ENCODE peak calls at places on chromosomes 13 and 19, in five cellular contexts. I is CD4-positive, alpha-beta T cell; Y is RWPE1; P is foreskin keratinocyte; W is esophagus squamous epithelium. V is an unnamed sample.

GRCh38 chr13:51682691-51683090 is 98.4 kb downstream of the WDFY2 start:
- DNase-seq in W (no peak), P (no peak), I (no peak), Y (no peak), V (no peak)

GRCh38 chr13:30744056-30744684 is 8.8 kb downstream of the ALOX5AP start:
- DNase-seq in W (peak), P (no peak), I (peak), Y (peak), V (no peak)

GRCh38 chr13:59176775-59177174 is 987.0 kb downstream of the DIAPH3 start:
- DNase-seq in P (no peak), Y (no peak), W (no peak), I (no peak), V (no peak)

GRCh38 chr19:4032436-4032835 is 24.9 kb downstream of the PIAS4 start:
- DNase-seq in P (no peak), Y (no peak), W (no peak), I (no peak), V (no peak)

GRCh38 chr13:84137292-84137691 is 255.0 kb upstream of the SLITRK1 start:
- DNase-seq in P (no peak), W (no peak), I (peak), Y (no peak), V (no peak)

GRCh38 chr19:40457048-40457447 is 8.5 kb downstream of the BLVRB start:
- DNase-seq in I (no peak), W (no peak), Y (no peak), P (no peak), V (no peak)

GRCh38 chr19:51798958-51799310 is 4.0 kb downstream of the FPR3 start:
- DNase-seq in I (no peak), P (no peak), W (no peak), Y (no peak), V (no peak)

GRCh38 chr19:50482886-50483285 is 6.2 kb upstream of the GARIN5A start:
- DNase-seq in W (no peak), P (no peak), I (no peak), Y (no peak), V (no peak)

GRCh38 chr19:1456121-1456900 is 6.4 kb downstream of the APC2 start:
- DNase-seq in W (no peak), Y (no peak), I (no peak), P (no peak), V (no peak)

GRCh38 chr13:96993660-96994029 is 631 bp downstream of the OXGR1 start:
- DNase-seq in I (no peak), P (peak), W (no peak), Y (no peak), V (no peak)

GRCh38 chr19:40718774-40719391 is 2.0 kb downstream of the ITPKC start:
- DNase-seq in I (no peak), W (no peak), P (peak), Y (peak), V (no peak)

GRCh38 chr19:18856385-18857126 is 24.8 kb downstream of the UPF1 start:
- DNase-seq in P (no peak), Y (peak), I (no peak), W (no peak), V (no peak)

GRCh38 chr13:44969858-44970484 is 19.3 kb downstream of the NUFIP1 start:
- DNase-seq in W (no peak), P (peak), Y (peak), I (no peak), V (no peak)

GRCh38 chr13:44972956-44973581 is 16.2 kb downstream of the NUFIP1 start:
- DNase-seq in P (no peak), W (no peak), Y (peak), I (no peak), V (no peak)

GRCh38 chr13:44971656-44972595 is 17.3 kb downstream of the NUFIP1 start:
- DNase-seq in P (no peak), I (no peak), W (no peak), Y (no peak), V (no peak)

GRCh38 chr13:44961997-44962396 is 27.3 kb downstream of the NUFIP1 start:
- DNase-seq in P (no peak), W (no peak), Y (no peak), I (no peak), V (no peak)

DNA sequence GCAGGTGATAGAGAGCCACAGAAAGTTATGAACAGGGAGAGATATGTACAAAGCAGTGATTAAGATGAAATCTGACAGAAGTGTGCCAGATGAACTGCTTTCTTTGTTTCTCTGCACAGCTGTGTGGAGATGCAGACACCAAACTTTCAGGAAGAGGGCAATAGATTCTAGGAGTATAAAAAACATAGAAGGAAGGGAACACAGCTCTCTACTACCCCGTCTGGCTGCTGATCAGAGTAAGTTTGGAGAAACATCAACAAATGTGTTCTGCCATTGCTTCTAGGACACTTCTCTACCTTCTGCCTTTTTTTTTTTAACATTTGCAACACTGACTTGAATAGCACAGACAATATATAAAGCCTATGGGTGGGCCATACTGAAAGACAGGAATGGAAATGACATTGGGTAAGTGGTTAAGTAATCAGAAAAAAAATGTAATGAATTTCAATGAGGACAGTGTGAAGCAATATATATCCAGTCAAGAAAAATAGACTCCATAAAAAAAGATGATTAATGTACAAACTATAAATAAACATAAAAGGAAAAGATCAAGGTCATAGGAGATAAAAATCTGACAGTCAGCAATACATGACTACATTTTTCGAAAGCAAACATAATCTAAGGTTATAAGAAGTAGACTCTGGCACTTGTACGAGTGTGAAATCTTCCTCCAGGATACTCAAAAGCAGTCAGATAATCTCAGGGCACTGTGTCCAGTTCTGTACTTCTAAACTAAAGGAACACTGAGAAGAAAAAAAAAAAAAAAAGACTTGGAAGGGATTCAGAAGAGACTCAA is 21.4 kb downstream of the NUFIP1 start:
- DNase-seq in Y (no peak), P (no peak), W (no peak), I (no peak), V (no peak)
- H3K27ac ChIP-seq in Y (no peak), P (no peak), W (peak), I (no peak), V (peak)

DNA sequence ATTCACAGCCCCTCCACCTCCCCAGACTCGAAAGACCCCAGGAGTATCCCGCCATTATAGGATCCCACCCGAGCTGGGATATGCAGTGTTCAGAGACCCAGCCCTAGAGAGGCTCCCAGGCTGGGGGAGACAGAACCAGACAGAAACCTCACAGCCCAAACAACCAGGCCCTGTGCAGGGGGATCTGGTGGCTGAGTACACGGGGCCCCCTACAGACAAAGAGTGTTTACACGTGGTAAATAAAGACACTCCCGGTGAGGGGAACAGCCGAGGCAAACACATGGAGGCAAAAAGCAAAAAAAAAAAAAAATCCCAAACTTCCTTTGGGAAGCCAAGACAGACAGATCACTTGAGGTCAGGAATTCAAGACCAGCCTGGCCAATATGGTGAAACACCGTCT is 25.1 kb downstream of the TINCR start:
- DNase-seq in I (no peak), Y (no peak), P (no peak), W (no peak), V (no peak)
- H3K27ac ChIP-seq in I (no peak), Y (no peak), P (no peak), W (no peak), V (no peak)

GRCh38 chr13:23655321-23655720 is 85.1 kb downstream of the TNFRSF19 start:
- DNase-seq in Y (no peak), P (no peak), W (no peak), I (no peak), V (no peak)

GRCh38 chr13:23656637-23657036 is 86.4 kb downstream of the TNFRSF19 start:
- DNase-seq in W (no peak), P (no peak), I (no peak), Y (no peak), V (no peak)

GRCh38 chr13:23651887-23652286 is 81.7 kb downstream of the TNFRSF19 start:
- DNase-seq in I (no peak), Y (no peak), P (no peak), W (no peak), V (no peak)

GRCh38 chr13:23652909-23653726 is 82.9 kb downstream of the TNFRSF19 start:
- DNase-seq in I (no peak), Y (no peak), P (no peak), W (no peak), V (no peak)

GRCh38 chr13:23654111-23655110 is 84.2 kb downstream of the TNFRSF19 start:
- DNase-seq in W (no peak), P (peak), Y (peak), I (no peak), V (no peak)
- H3K27ac ChIP-seq in W (peak), P (no peak), Y (no peak), I (no peak), V (no peak)

DNA sequence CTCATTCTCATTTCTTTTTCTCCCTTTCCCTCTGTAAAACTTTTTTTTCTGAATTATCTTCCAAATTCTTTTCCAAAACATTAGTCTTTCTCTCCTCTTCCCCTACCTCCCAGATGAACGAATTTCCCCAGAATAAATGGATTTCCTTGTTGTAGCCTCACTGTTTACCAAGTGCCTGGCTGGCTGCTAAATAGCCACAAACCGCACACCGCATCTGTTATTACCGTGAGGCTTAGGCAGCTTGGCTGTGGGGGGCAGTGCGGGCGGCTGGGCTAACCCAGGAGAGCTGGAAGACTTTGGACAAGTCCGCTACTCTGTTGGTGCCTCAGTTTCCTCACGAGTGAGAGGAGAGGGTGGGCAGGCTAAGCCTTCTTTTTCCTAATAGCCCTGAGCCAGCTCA is 10.7 kb downstream of the IL17D start:
- DNase-seq in P (no peak), W (no peak), Y (no peak), I (no peak), V (no peak)
- H3K27ac ChIP-seq in P (no peak), W (peak), Y (no peak), I (no peak), V (no peak)

GRCh38 chr13:21015284-21015683 is 46.1 kb downstream of the LATS2 start:
- DNase-seq in I (no peak), P (no peak), Y (no peak), W (no peak), V (no peak)
- H3K27ac ChIP-seq in I (no peak), P (no peak), Y (no peak), W (peak), V (no peak)

GRCh38 chr19:55405638-55406037 is 1.9 kb downstream of the UBE2S start:
- DNase-seq in W (no peak), Y (no peak), P (no peak), I (no peak), V (no peak)
- H3K27ac ChIP-seq in W (no peak), Y (peak), P (no peak), I (no peak), V (no peak)

V was measured in SK-N-MC.